ENCODE peak calls at places on chromosomes 7 and 10, in six cellular contexts. J, W, Y, A, M and K are unnamed samples.

GRCh38 chr7:103010220-103010607 is 64.4 kb downstream of the FBXL13 start:
- DNase-seq in J (no peak), W (no peak), Y (no peak), A (no peak), M (no peak), K (no peak)

GRCh38 chr10:127922206-127922605 is 15.3 kb downstream of the PTPRE start:
- DNase-seq in J (no peak), W (no peak), Y (no peak), A (no peak), M (no peak), K (no peak)

GRCh38 chr7:87003872-87004798 is 55.3 kb downstream of the ELAPOR2 start:
- DNase-seq in J (peak), W (no peak), Y (no peak), A (no peak), M (no peak), K (no peak)

GRCh38 chr10:96890172-96890513 is 58.0 kb downstream of the LCOR start:
- DNase-seq in J (no peak), W (no peak), Y (no peak), A (no peak), M (no peak), K (no peak)

GRCh38 chr7:43195768-43196167 is 83.3 kb downstream of the HECW1 start:
- DNase-seq in J (no peak), W (no peak), Y (no peak), A (no peak), M (no peak), K (no peak)

GRCh38 chr10:2994562-2994961 is 72.8 kb upstream of the PFKP start:
- DNase-seq in J (no peak), W (no peak), Y (no peak), A (no peak), M (no peak), K (peak)

GRCh38 chr7:76358478-76359110 is at the start of gene YWHAG:
- DNase-seq in J (peak), W (peak), Y (peak), A (peak), M (peak), K (peak)

GRCh38 chr7:155277385-155277994 is 20.2 kb upstream of the INSIG1 start:
- DNase-seq in J (no peak), W (no peak), Y (no peak), A (no peak), M (no peak), K (no peak)

GRCh38 chr10:121597504-121598241 is 571 bp downstream of the FGFR2 start:
- DNase-seq in J (no peak), W (no peak), Y (no peak), A (no peak), M (no peak), K (no peak)

GRCh38 chr7:157077986-157078644 is 60.6 kb upstream of the UBE3C start:
- DNase-seq in J (no peak), W (peak), Y (no peak), A (no peak), M (no peak), K (peak)

GRCh38 chr10:80471715-80472233 is 17.7 kb downstream of the TSPAN14 start:
- DNase-seq in J (no peak), W (no peak), Y (no peak), A (no peak), M (no peak), K (no peak)

GRCh38 chr10:78830062-78830974 is 238.4 kb upstream of the ZMIZ1 start:
- DNase-seq in J (no peak), W (no peak), Y (no peak), A (no peak), M (no peak), K (no peak)

GRCh38 chr10:3770611-3771110 is 14.3 kb downstream of the KLF6 start:
- DNase-seq in J (no peak), W (no peak), Y (no peak), A (no peak), M (no peak), K (no peak)

GRCh38 chr7:146709628-146710027 is 593.0 kb downstream of the CNTNAP2 start:
- DNase-seq in J (no peak), W (no peak), Y (no peak), A (no peak), M (no peak), K (no peak)

GRCh38 chr7:109639561-109639960 is 1069.9 kb downstream of the DNAJB9 start:
- DNase-seq in J (no peak), W (no peak), Y (no peak), A (no peak), M (no peak), K (no peak)

GRCh38 chr7:108066486-108066885 is 63.5 kb upstream of the LAMB1 start:
- DNase-seq in J (no peak), W (no peak), Y (no peak), A (no peak), M (no peak), K (peak)

GRCh38 chr10:4301296-4301695 is 516.3 kb upstream of the KLF6 start:
- DNase-seq in J (no peak), W (no peak), Y (no peak), A (no peak), M (no peak), K (peak)

GRCh38 chr7:98831641-98832221 is 38.1 kb downstream of the TMEM130 start:
- DNase-seq in J (no peak), W (peak), Y (no peak), A (no peak), M (no peak), K (no peak)

GRCh38 chr10:130436633-130437032 is 300.4 kb downstream of the GLRX3 start:
- DNase-seq in J (no peak), W (no peak), Y (no peak), A (no peak), M (no peak), K (no peak)

GRCh38 chr10:70532554-70533188 is 54.1 kb downstream of the PALD1 start:
- DNase-seq in J (no peak), W (no peak), Y (no peak), A (no peak), M (no peak), K (no peak)

GRCh38 chr7:44980393-44981034 is 1.7 kb upstream of the MYO1G start:
- DNase-seq in J (peak), W (peak), Y (no peak), A (no peak), M (no peak), K (peak)

GRCh38 chr7:114924066-114924712 is 2.3 kb downstream of the MDFIC start:
- DNase-seq in J (no peak), W (no peak), Y (no peak), A (no peak), M (no peak), K (peak)

GRCh38 chr7:22697897-22698645 is 28.9 kb upstream of the IL6 start:
- DNase-seq in J (no peak), W (no peak), Y (no peak), A (no peak), M (no peak), K (no peak)

GRCh38 chr10:122551450-122551849 is 9.1 kb upstream of the DMBT1 start:
- DNase-seq in J (peak), W (no peak), Y (no peak), A (no peak), M (no peak), K (no peak)

GRCh38 chr7:1028044-1028770 is 16.1 kb upstream of the GPR146 start:
- DNase-seq in J (peak), W (peak), Y (peak), A (peak), M (peak), K (peak)

GRCh38 chr7:103967401-103967800 is 22.1 kb downstream of the RELN start:
- DNase-seq in J (no peak), W (no peak), Y (no peak), A (no peak), M (no peak), K (no peak)

GRCh38 chr7:11810043-11810625 is 21.9 kb downstream of the THSD7A start:
- DNase-seq in J (no peak), W (no peak), Y (no peak), A (no peak), M (no peak), K (no peak)

GRCh38 chr10:16679511-16679910 is 137.7 kb downstream of the RSU1 start:
- DNase-seq in J (no peak), W (no peak), Y (no peak), A (no peak), M (no peak), K (no peak)

GRCh38 chr10:5581670-5582566 is 57.2 kb downstream of the CALML3 start:
- DNase-seq in J (no peak), W (no peak), Y (no peak), A (no peak), M (no peak), K (no peak)

GRCh38 chr7:158497627-158498026 is 90.0 kb downstream of the PTPRN2 start:
- DNase-seq in J (no peak), W (no peak), Y (no peak), A (no peak), M (no peak), K (no peak)

GRCh38 chr7:92058040-92058439 is 76.2 kb downstream of the CYP51A1 start:
- DNase-seq in J (no peak), W (no peak), Y (no peak), A (no peak), M (no peak), K (no peak)

GRCh38 chr7:26100940-26101339 is 51.1 kb upstream of the NFE2L3 start:
- DNase-seq in J (peak), W (no peak), Y (no peak), A (no peak), M (no peak), K (no peak)

GRCh38 chr7:127976722-127977121 is 54.5 kb downstream of the LRRC4 start:
- DNase-seq in J (no peak), W (no peak), Y (no peak), A (no peak), M (no peak), K (no peak)

GRCh38 chr10:75612904-75613684 is 181.7 kb downstream of the LRMDA start:
- DNase-seq in J (peak), W (no peak), Y (no peak), A (no peak), M (no peak), K (peak)